ENCODE peak calls at places on chromosomes 1 and 21, in seven cellular contexts. Q is mucosa of gallbladder, P is activated T-cell treated with anti-CD3 and anti-CD28 coated beads for 1 hour, A is H7, Z is retina, U is Kasumi-1, K is GM12892. W is an unnamed sample.

GRCh38 chr21:43767980-43768867 is 7.9 kb downstream of the CSTB start:
- DNase-seq in Q (peak), P (no peak), A (peak), Z (peak), U (no peak), K (no peak), W (peak)

GRCh38 chr1:179142889-179143299 is 61.0 kb downstream of the TOR3A start:
- DNase-seq in Q (no peak), P (no peak), A (no peak), Z (no peak), U (peak), K (no peak), W (no peak)

GRCh38 chr1:237713886-237714285 is 176.8 kb downstream of the ZP4 start:
- DNase-seq in Q (no peak), P (no peak), A (no peak), Z (no peak), U (no peak), K (no peak), W (no peak)

GRCh38 chr21:24671901-24672300 is 935.4 kb downstream of the MRPL39 start:
- DNase-seq in Q (no peak), P (no peak), A (no peak), Z (no peak), U (no peak), K (no peak), W (no peak)

GRCh38 chr21:35510294-35510693 is 461.2 kb upstream of the RUNX1 start:
- DNase-seq in Q (no peak), P (no peak), A (no peak), Z (no peak), U (no peak), K (no peak), W (no peak)

GRCh38 chr1:218620956-218621355 is 275.8 kb downstream of the TGFB2 start:
- DNase-seq in Q (no peak), P (no peak), A (no peak), Z (no peak), U (no peak), K (no peak), W (no peak)

GRCh38 chr1:186188004-186188539 is 187.0 kb downstream of the TPR start:
- DNase-seq in Q (no peak), P (no peak), A (no peak), Z (no peak), U (no peak), K (no peak), W (no peak)

GRCh38 chr1:31426249-31426922 is 13.4 kb downstream of the SERINC2 start:
- DNase-seq in Q (peak), P (no peak), A (no peak), Z (no peak), U (no peak), K (no peak), W (no peak)

GRCh38 chr1:25442178-25442577 is 11.5 kb downstream of the MACO1 start:
- DNase-seq in Q (no peak), P (no peak), A (no peak), Z (no peak), U (no peak), K (no peak), W (no peak)

GRCh38 chr1:234617135-234617985 is 7.4 kb upstream of the IRF2BP2 start:
- DNase-seq in Q (no peak), P (no peak), A (no peak), Z (no peak), U (no peak), K (no peak), W (no peak)

GRCh38 chr21:45417256-45417950 is 12.4 kb downstream of the COL18A1 start:
- DNase-seq in Q (no peak), P (no peak), A (no peak), Z (no peak), U (no peak), K (no peak), W (peak)

GRCh38 chr1:96416111-96416595 is 305.4 kb upstream of the PTBP2 start:
- DNase-seq in Q (no peak), P (no peak), A (no peak), Z (no peak), U (no peak), K (no peak), W (no peak)

GRCh38 chr1:163875214-163875926 is 553.6 kb downstream of the NUF2 start:
- DNase-seq in Q (peak), P (no peak), A (no peak), Z (peak), U (no peak), K (no peak), W (no peak)

GRCh38 chr1:1616045-1616821 is 933 bp downstream of the MIB2 start:
- DNase-seq in Q (no peak), P (no peak), A (peak), Z (peak), U (peak), K (no peak), W (peak)

GRCh38 chr1:41341756-41342562 is 19.3 kb upstream of the FOXO6 start:
- DNase-seq in Q (peak), P (no peak), A (no peak), Z (peak), U (no peak), K (no peak), W (peak)

GRCh38 chr1:54708385-54708784 is 7.3 kb upstream of the TTC4 start:
- DNase-seq in Q (no peak), P (no peak), A (no peak), Z (no peak), U (no peak), K (no peak), W (no peak)